ENCODE peak calls at places on chromosome 4, in four cellular contexts. Q, V, R and O are unnamed samples.

GRCh38 chr4:62457356-62457755 is 1257.2 kb downstream of the ADGRL3 start:
- DNase-seq in Q (no peak), V (no peak), R (no peak), O (no peak)

GRCh38 chr4:33386761-33387160 is 2666.6 kb downstream of the PCDH7 start:
- DNase-seq in Q (no peak), V (no peak), R (no peak), O (no peak)

GRCh38 chr4:6360385-6360784 is 90.7 kb downstream of the WFS1 start:
- DNase-seq in Q (peak; percentile 24), V (peak; percentile 53), R (peak; percentile 30), O (no peak)

GRCh38 chr4:10296730-10297129 is 160.5 kb downstream of the ZNF518B start:
- DNase-seq in Q (no peak), V (peak; percentile 30), R (no peak), O (no peak)

GRCh38 chr4:147599764-147600163 is 17.4 kb upstream of the TMEM184C start:
- DNase-seq in Q (no peak), V (no peak), R (no peak), O (no peak)

GRCh38 chr4:43337707-43338106 is 445.2 kb downstream of the GRXCR1 start:
- DNase-seq in Q (no peak), V (no peak), R (no peak), O (no peak)

GRCh38 chr4:124322234-124322831 is 390.2 kb downstream of the ANKRD50 start:
- DNase-seq in Q (no peak), V (no peak), R (no peak), O (no peak)

GRCh38 chr4:140790765-140791164 is 34.6 kb upstream of the TBC1D9 start:
- DNase-seq in Q (peak; percentile 53), V (no peak), R (no peak), O (no peak)

GRCh38 chr4:88792268-88792781 is 94.7 kb upstream of the NAP1L5 start:
- DNase-seq in Q (no peak), V (no peak), R (no peak), O (no peak)

GRCh38 chr4:23819041-23819511 is 70.8 kb downstream of the PPARGC1A start:
- DNase-seq in Q (no peak), V (no peak), R (no peak), O (no peak)

GRCh38 chr4:2928242-2929155 is 34.7 kb downstream of the NOP14 start:
- DNase-seq in Q (peak; percentile 33), V (no peak), R (no peak), O (no peak)